ENCODE peak calls at places on chromosomes 7 and 10, in five cellular contexts. One of them, this sample, is unnamed. For H3K4me1, the result is how much of the 10 kb centered on the place peaks cover.

GRCh38 chr10:77386833-77387232 is 250.8 kb downstream of the KCNMA1 start:
- DNase-seq in uterus: peak
- DNase-seq in DND-41: no peak
- DNase-seq in cardiac muscle cell: peak
- DNase-seq in Panc1: no peak
- DNase-seq in this sample: no peak

GRCh38 chr10:79264942-79265341 is 82.3 kb upstream of the PPIF start:
- DNase-seq in DND-41: no peak
- DNase-seq in Panc1: no peak
- DNase-seq in cardiac muscle cell: no peak
- DNase-seq in uterus: no peak
- DNase-seq in this sample: no peak

GRCh38 chr7:47578581-47579270 is 3.2 kb downstream of the TNS3 start:
- DNase-seq in cardiac muscle cell: no peak
- DNase-seq in uterus: no peak
- DNase-seq in DND-41: no peak
- DNase-seq in Panc1: no peak
- DNase-seq in this sample: no peak

GRCh38 chr7:151838861-151839381 is 38.0 kb downstream of the PRKAG2 start:
- DNase-seq in uterus: no peak
- DNase-seq in DND-41: peak
- DNase-seq in cardiac muscle cell: no peak
- DNase-seq in Panc1: no peak
- DNase-seq in this sample: no peak

GRCh38 chr10:96642973-96643372 is 56.2 kb upstream of the TM9SF3 start:
- DNase-seq in DND-41: peak
- DNase-seq in Panc1: peak
- DNase-seq in cardiac muscle cell: peak
- DNase-seq in uterus: peak
- DNase-seq in this sample: peak

GRCh38 chr7:27940341-27940740 is 200.4 kb downstream of the TAX1BP1 start:
- DNase-seq in DND-41: no peak
- DNase-seq in cardiac muscle cell: no peak
- DNase-seq in uterus: no peak
- DNase-seq in Panc1: no peak
- DNase-seq in this sample: no peak

GRCh38 chr7:115356139-115356746 is 434.3 kb downstream of the MDFIC start:
- DNase-seq in cardiac muscle cell: peak
- DNase-seq in DND-41: no peak
- DNase-seq in uterus: no peak
- DNase-seq in Panc1: no peak
- DNase-seq in this sample: no peak

GRCh38 chr7:66845382-66846095 is 75.5 kb upstream of the TMEM248 start:
- DNase-seq in Panc1: no peak
- DNase-seq in uterus: no peak
- DNase-seq in DND-41: no peak
- DNase-seq in cardiac muscle cell: peak
- DNase-seq in this sample: no peak

GRCh38 chr10:44960098-44960480 is 487 bp downstream of the RASSF4 start:
- DNase-seq in uterus: no peak
- DNase-seq in Panc1: no peak
- DNase-seq in cardiac muscle cell: no peak
- DNase-seq in DND-41: no peak
- DNase-seq in this sample: no peak

GRCh38 chr7:85172530-85172941 is 14.3 kb downstream of the SEMA3D start:
- DNase-seq in DND-41: no peak
- DNase-seq in uterus: no peak
- DNase-seq in Panc1: no peak
- DNase-seq in cardiac muscle cell: peak
- DNase-seq in this sample: no peak

GRCh38 chr7:25835191-25835590 is 316.8 kb upstream of the NFE2L3 start:
- DNase-seq in cardiac muscle cell: no peak
- DNase-seq in uterus: no peak
- DNase-seq in Panc1: no peak
- DNase-seq in DND-41: no peak
- DNase-seq in this sample: no peak

GRCh38 chr7:47611045-47611511 is 29.2 kb upstream of the TNS3 start:
- DNase-seq in Panc1: no peak
- DNase-seq in uterus: no peak
- DNase-seq in DND-41: no peak
- DNase-seq in cardiac muscle cell: no peak
- DNase-seq in this sample: no peak

DNA sequence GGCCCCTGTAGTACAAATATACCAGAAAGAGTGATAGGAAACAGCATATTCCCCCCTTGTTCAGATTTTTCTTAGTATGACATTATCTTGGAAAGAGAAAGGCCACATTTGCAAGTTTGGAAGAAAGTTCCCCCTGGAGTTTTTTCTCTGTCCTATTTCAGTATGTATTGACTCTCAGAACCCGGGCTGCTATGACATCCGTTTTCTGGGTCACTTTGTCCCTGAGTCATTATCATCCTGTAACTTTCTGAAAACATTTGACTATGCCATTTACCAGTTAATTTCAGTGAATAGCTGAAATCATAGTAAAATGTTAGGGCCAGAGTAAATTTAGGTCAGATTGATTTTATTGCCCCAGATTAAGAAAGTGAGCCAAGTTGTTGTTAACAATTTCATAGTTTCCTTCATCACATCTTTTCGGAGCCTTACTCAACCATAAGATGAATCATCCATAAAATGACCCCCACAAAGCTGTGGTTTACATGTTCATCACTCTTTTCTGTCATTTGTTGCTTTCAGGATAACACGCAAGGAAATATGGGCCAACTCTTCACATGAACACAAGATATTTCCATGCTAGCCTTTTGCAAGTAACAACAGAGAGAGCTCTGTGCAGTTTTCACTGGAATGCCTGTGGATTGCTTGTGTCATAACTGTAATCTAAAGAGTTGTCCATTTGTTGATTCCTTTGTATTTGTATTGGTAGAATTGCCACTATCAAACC is 3.8 kb upstream of the MACC1 start:
- DNase-seq in Panc1: no peak
- DNase-seq in DND-41: no peak
- DNase-seq in cardiac muscle cell: peak
- DNase-seq in uterus: no peak
- DNase-seq in this sample: no peak
- H3K4me1 ChIP-seq in Panc1: under half
- H3K4me1 ChIP-seq in DND-41: under half
- H3K4me1 ChIP-seq in cardiac muscle cell: under half
- H3K4me1 ChIP-seq in uterus: under half
- H3K4me1 ChIP-seq in this sample: under half

GRCh38 chr7:125391921-125392320 is 462.3 kb upstream of the POT1 start:
- DNase-seq in DND-41: no peak
- DNase-seq in cardiac muscle cell: no peak
- DNase-seq in uterus: no peak
- DNase-seq in Panc1: peak
- DNase-seq in this sample: no peak

GRCh38 chr7:125390866-125391265 is 461.2 kb upstream of the POT1 start:
- DNase-seq in Panc1: no peak
- DNase-seq in cardiac muscle cell: no peak
- DNase-seq in DND-41: no peak
- DNase-seq in uterus: no peak
- DNase-seq in this sample: no peak

GRCh38 chr7:125382401-125382800 is 452.8 kb upstream of the POT1 start:
- DNase-seq in cardiac muscle cell: no peak
- DNase-seq in DND-41: no peak
- DNase-seq in Panc1: no peak
- DNase-seq in uterus: no peak
- DNase-seq in this sample: no peak

GRCh38 chr7:125383324-125383723 is 453.7 kb upstream of the POT1 start:
- DNase-seq in Panc1: no peak
- DNase-seq in DND-41: no peak
- DNase-seq in uterus: no peak
- DNase-seq in cardiac muscle cell: no peak
- DNase-seq in this sample: no peak

DNA sequence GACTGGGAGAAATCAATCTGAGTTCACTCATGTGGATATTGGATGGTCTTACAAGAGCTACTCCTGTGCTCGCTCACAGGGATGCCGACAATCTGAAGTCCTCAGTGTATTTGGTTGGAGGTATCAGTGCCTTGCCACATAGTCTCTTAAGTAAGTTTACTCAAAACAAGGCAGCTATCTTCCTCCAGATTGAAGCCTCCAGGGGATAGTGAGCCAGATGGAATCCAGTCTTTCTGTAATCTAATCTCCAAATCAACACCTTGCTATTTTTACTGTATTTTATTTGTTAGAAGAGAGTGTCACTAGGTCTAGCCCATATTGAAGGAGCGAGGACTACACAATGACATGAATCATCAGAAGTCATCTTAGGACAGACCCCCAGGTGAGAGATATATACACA is 456.6 kb upstream of the POT1 start:
- DNase-seq in cardiac muscle cell: no peak
- DNase-seq in uterus: no peak
- DNase-seq in DND-41: no peak
- DNase-seq in Panc1: no peak
- DNase-seq in this sample: no peak
- H3K4me1 ChIP-seq in cardiac muscle cell: under half
- H3K4me1 ChIP-seq in uterus: under half
- H3K4me1 ChIP-seq in DND-41: under half
- H3K4me1 ChIP-seq in Panc1: under half
- H3K4me1 ChIP-seq in this sample: under half

GRCh38 chr7:108285018-108285368 is 154.8 kb upstream of the LAMB4 start:
- DNase-seq in Panc1: no peak
- DNase-seq in cardiac muscle cell: no peak
- DNase-seq in DND-41: no peak
- DNase-seq in uterus: no peak
- DNase-seq in this sample: no peak
- H3K4me1 ChIP-seq in Panc1: under half
- H3K4me1 ChIP-seq in cardiac muscle cell: under half
- H3K4me1 ChIP-seq in DND-41: under half
- H3K4me1 ChIP-seq in uterus: under half
- H3K4me1 ChIP-seq in this sample: under half

DNA sequence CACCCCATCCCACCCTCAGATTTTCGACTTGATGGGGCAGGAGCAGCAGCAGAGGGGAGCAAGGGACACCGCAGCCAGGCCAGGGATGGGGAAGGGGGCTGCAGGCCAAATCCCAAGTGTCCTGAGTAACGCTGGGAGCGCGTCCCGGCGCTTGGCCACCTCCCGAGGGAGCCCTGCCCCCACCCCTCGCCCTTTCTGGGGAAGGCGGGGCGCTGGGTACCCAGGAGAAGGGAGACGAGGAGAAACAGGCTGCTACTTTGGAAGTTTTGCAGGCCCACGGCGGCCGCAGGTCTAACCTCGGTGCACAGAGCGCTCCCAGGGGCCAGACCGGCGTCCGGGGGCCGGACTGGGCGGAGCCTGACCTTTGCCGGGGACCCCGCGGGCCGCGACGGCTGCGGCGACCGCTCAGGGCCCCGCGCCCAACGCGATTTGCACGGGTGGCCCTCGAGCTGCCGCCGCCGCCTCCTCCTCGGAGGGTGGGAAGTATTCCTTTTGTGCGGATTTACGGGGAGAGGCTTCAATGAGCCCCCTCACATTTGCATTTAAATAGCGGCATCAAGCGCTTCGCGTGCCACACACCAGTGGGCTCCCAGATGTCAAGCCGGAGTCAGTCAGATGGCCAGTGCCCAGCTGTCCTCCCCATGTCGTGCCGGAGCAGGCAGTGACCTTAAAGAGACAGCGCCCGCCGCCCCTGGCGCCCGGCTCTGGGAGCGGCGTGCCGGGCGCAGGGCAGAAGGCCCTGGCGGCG is 2.9 kb upstream of the EBF3 start:
- DNase-seq in Panc1: no peak
- DNase-seq in cardiac muscle cell: no peak
- DNase-seq in uterus: no peak
- DNase-seq in DND-41: no peak
- DNase-seq in this sample: no peak
- H3K4me1 ChIP-seq in Panc1: under half
- H3K4me1 ChIP-seq in cardiac muscle cell: under half
- H3K4me1 ChIP-seq in uterus: under half
- H3K4me1 ChIP-seq in DND-41: under half
- H3K4me1 ChIP-seq in this sample: under half